ENCODE peak calls at places on chromosomes 11 and 22, in four cellular contexts. I, E, C and Q are unnamed samples. For H3K27me3, the result is how much of the 10 kb centered on the place peaks cover.

GRCh38 chr22:49417326-49417725 is 410.3 kb downstream of the BRD1 start:
- DNase-seq in E (no peak), I (no peak), C (no peak), Q (no peak)

GRCh38 chr11:132177106-132177505 is 806.7 kb downstream of the NTM start:
- DNase-seq in C (no peak), E (peak), I (no peak), Q (peak)

GRCh38 chr11:68396526-68396925 is 64.0 kb upstream of the PPP6R3 start:
- DNase-seq in I (no peak), E (no peak), C (no peak), Q (no peak)

GRCh38 chr11:795638-796564 is 2.2 kb downstream of the SLC25A22 start:
- DNase-seq in E (no peak), I (peak), C (no peak), Q (peak)

GRCh38 chr11:3043315-3043871 is 13.8 kb downstream of the CARS1 start:
- DNase-seq in E (no peak), C (no peak), I (peak), Q (no peak)

GRCh38 chr11:46659908-46660307 is 40.5 kb downstream of the ARHGAP1 start:
- DNase-seq in E (no peak), I (peak), C (no peak), Q (peak)

GRCh38 chr11:75031224-75031753 is 42.6 kb downstream of the NEU3 start:
- DNase-seq in E (no peak), I (no peak), C (no peak), Q (peak)

GRCh38 chr11:17790453-17790852 is 55.9 kb downstream of the KCNC1 start:
- DNase-seq in I (no peak), E (no peak), C (no peak), Q (peak)

GRCh38 chr11:23201936-23202522 is 341.8 kb upstream of the CCDC179 start:
- DNase-seq in I (no peak), E (no peak), C (no peak), Q (no peak)

GRCh38 chr11:116813170-116813569 is 9.9 kb downstream of the APOA4 start:
- DNase-seq in E (no peak), I (no peak), C (no peak), Q (no peak)

GRCh38 chr11:1070594-1071462 is 3.8 kb upstream of the MUC2 start:
- DNase-seq in I (no peak), C (no peak), E (no peak), Q (no peak)

GRCh38 chr22:19621372-19622060 is 92.8 kb upstream of the SEPTIN5 start:
- DNase-seq in E (no peak), I (no peak), C (no peak), Q (no peak)

GRCh38 chr11:16873289-16873688 is 134.8 kb downstream of the C11orf58 start:
- DNase-seq in I (no peak), E (no peak), C (no peak), Q (no peak)

GRCh38 chr11:35334385-35335090 is 84.8 kb downstream of the SLC1A2 start:
- DNase-seq in I (no peak), C (no peak), E (no peak), Q (no peak)

GRCh38 chr11:88352139-88352538 is 14.6 kb upstream of the CTSC start:
- DNase-seq in C (no peak), E (no peak), I (no peak), Q (no peak)

GRCh38 chr11:73359930-73360742 is 16.1 kb upstream of the RELT start:
- DNase-seq in C (no peak), I (no peak), E (no peak), Q (no peak)

GRCh38 chr22:30408388-30409101 is 11.7 kb downstream of the SEC14L2 start:
- DNase-seq in C (no peak), E (no peak), I (no peak), Q (no peak)

GRCh38 chr11:102669664-102670063 is 35.9 kb downstream of the MMP27 start:
- DNase-seq in C (no peak), E (no peak), I (no peak), Q (no peak)

GRCh38 chr11:117345039-117345438 is 17.4 kb downstream of the CEP164 start:
- DNase-seq in I (no peak), E (no peak), C (no peak), Q (no peak)

GRCh38 chr11:2582436-2582931 is 117.3 kb downstream of the KCNQ1OT1 start:
- DNase-seq in I (no peak), E (no peak), C (no peak), Q (no peak)

GRCh38 chr22:17300926-17301325 is 68.3 kb upstream of the CECR2 start:
- DNase-seq in C (no peak), E (no peak), I (no peak), Q (no peak)

GRCh38 chr11:107468596-107468995 is 11.0 kb upstream of the CWF19L2 start:
- DNase-seq in E (no peak), I (no peak), C (no peak), Q (peak)

GRCh38 chr11:108734956-108735559 is 70.2 kb downstream of the DDX10 start:
- DNase-seq in C (peak), I (no peak), E (no peak), Q (no peak)

GRCh38 chr11:77370217-77370616 is 68.7 kb upstream of the GDPD4 start:
- DNase-seq in I (no peak), C (no peak), E (no peak), Q (no peak)

GRCh38 chr11:63888170-63889086 is 28.5 kb downstream of the RCOR2 start:
- DNase-seq in I (peak), E (no peak), C (no peak), Q (no peak)

GRCh38 chr11:83508804-83509203 is 222.6 kb upstream of the CCDC90B start:
- DNase-seq in I (no peak), C (no peak), E (no peak), Q (no peak)

GRCh38 chr22:42365942-42366660 is 66.1 kb downstream of the NFAM1 start:
- DNase-seq in E (no peak), C (no peak), I (no peak), Q (no peak)

GRCh38 chr11:122100222-122101080 is 15.6 kb downstream of the BLID start:
- DNase-seq in C (no peak), I (peak), E (no peak), Q (peak)

GRCh38 chr11:78213526-78214330 is 25.0 kb downstream of the USP35 start:
- DNase-seq in I (no peak), C (no peak), E (no peak), Q (no peak)

GRCh38 chr11:17209939-17210245 is 2.1 kb upstream of the PIK3C2A start:
- DNase-seq in I (no peak), E (no peak), C (no peak), Q (no peak)

GRCh38 chr11:16169946-16170345 is 186.4 kb downstream of the SOX6 start:
- DNase-seq in I (no peak), C (no peak), E (no peak), Q (no peak)

GRCh38 chr22:24592144-24592845 is 578 bp downstream of the LRRC75B start:
- DNase-seq in C (no peak), E (peak), I (no peak), Q (no peak)

GRCh38 chr11:45809456-45810395 is 4.8 kb downstream of the SLC35C1 start:
- DNase-seq in I (no peak), E (no peak), C (no peak), Q (no peak)

GRCh38 chr11:35419713-35420333 is 465 bp upstream of the SLC1A2 start:
- DNase-seq in E (peak), C (no peak), I (no peak), Q (no peak)

DNA sequence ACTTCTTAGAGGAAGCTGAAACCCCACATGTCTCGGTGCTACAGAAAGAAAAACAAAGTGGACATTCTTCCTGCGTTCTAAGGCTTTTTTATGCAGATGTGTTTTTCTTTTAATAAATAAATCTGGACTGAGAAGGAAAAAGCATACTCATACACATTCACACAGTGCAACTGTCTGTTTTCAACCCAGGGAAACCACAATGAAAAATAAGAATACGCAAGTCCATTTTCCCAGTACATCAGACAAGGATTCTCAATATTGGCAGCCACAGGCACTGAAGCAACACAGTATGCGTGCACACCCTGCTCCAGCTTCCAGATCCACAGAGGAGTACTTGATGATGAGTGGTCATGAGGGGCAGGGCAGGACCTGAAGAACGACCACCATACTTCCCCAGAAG is 86.9 kb downstream of the ETS1 start:
- DNase-seq in C (no peak), I (no peak), E (no peak), Q (no peak)
- H3K27ac ChIP-seq in C (peak), I (peak), E (no peak), Q (peak)

GRCh38 chr11:110713469-110713776 is 1.2 kb upstream of the ARHGAP20 start:
- DNase-seq in I (no peak), E (no peak), C (no peak), Q (no peak)
- H3K27me3 ChIP-seq in I (under half), E (half or more), C (half or more), Q (under half)

GRCh38 chr22:20930004-20930403 is 12.8 kb downstream of the CRKL start:
- DNase-seq in E (no peak), I (no peak), C (no peak), Q (no peak)
- H3K4me3 ChIP-seq in E (no peak), I (no peak), C (no peak), Q (no peak)

GRCh38 chr22:29269230-29269604 is 1.1 kb downstream of the EWSR1 start:
- DNase-seq in E (no peak), I (peak), C (no peak), Q (no peak)

GRCh38 chr22:29268511-29269229 is 602 bp downstream of the EWSR1 start:
- DNase-seq in E (peak), I (peak), C (no peak), Q (peak)

GRCh38 chr22:29267858-29268510 is at the start of the genes EWSR1 and RHBDD3:
- DNase-seq in C (peak), E (peak), I (peak), Q (peak)

GRCh38 chr22:29270475-29271271 is 2.6 kb downstream of the EWSR1 start:
- DNase-seq in C (peak), I (peak), E (no peak), Q (no peak)

GRCh38 chr22:29269731-29270474 is 1.8 kb downstream of the EWSR1 start:
- DNase-seq in I (no peak), C (no peak), E (no peak), Q (no peak)
- H3K27ac ChIP-seq in I (peak), C (peak), E (no peak), Q (no peak)